ENCODE peak calls at places on chromosomes 6 and 20, in four cellular contexts. J is ELR; Y is T-helper 2 cell treated with Interferon-gamma antibody and Interleukin-4, amounts not matched to agents 5 μg/mL and 100 μg/mL, for 36 hours; Q is KG1. S is an unnamed sample.

GRCh38 chr6:153790048-153790447 is 249.0 kb upstream of the OPRM1 start:
- DNase-seq in J (peak), Y (no peak), Q (no peak), S (no peak)

GRCh38 chr6:75526502-75527127 is 33.0 kb upstream of the FILIP1 start:
- DNase-seq in J (peak), Y (peak), Q (peak), S (peak)

GRCh38 chr6:129835691-129836090 is 25.4 kb downstream of the TMEM244 start:
- DNase-seq in J (peak), Y (no peak), Q (no peak), S (no peak)

GRCh38 chr6:130018830-130019795 is 732 bp downstream of the L3MBTL3 start:
- DNase-seq in J (peak), Y (peak), Q (no peak), S (no peak)

GRCh38 chr6:168956884-168957730 is 296.5 kb downstream of the THBS2 start:
- DNase-seq in J (peak), Y (no peak), Q (peak), S (no peak)

GRCh38 chr20:12057778-12058177 is 140.1 kb downstream of the BTBD3 start:
- DNase-seq in J (no peak), Y (no peak), Q (no peak), S (no peak)

GRCh38 chr6:167987396-167987795 is 10.1 kb upstream of the KIF25 start:
- DNase-seq in J (no peak), Y (no peak), Q (no peak), S (no peak)

GRCh38 chr6:41371992-41372525 is 36.7 kb downstream of the NCR2 start:
- DNase-seq in J (no peak), Y (no peak), Q (no peak), S (no peak)

GRCh38 chr6:3230275-3231212 is 3.1 kb upstream of the TUBB2B start:
- DNase-seq in J (peak), Y (no peak), Q (no peak), S (no peak)

GRCh38 chr20:34956751-34957472 is 1.2 kb downstream of the MYH7B start:
- DNase-seq in J (no peak), Y (no peak), Q (no peak), S (no peak)

GRCh38 chr6:90274481-90275030 is 22.1 kb downstream of the BACH2 start:
- DNase-seq in J (no peak), Y (peak), Q (no peak), S (no peak)

GRCh38 chr20:17653835-17654648 is 28.0 kb downstream of the RRBP1 start:
- DNase-seq in J (no peak), Y (no peak), Q (no peak), S (no peak)

GRCh38 chr6:4010682-4011081 is 68.3 kb downstream of the FAM217A start:
- DNase-seq in J (peak), Y (no peak), Q (no peak), S (no peak)

GRCh38 chr20:59813948-59814834 is 119.2 kb downstream of the SYCP2 start:
- DNase-seq in J (no peak), Y (no peak), Q (no peak), S (no peak)

GRCh38 chr6:116144590-116144989 is 18.7 kb upstream of the COL10A1 start:
- DNase-seq in J (peak), Y (no peak), Q (no peak), S (no peak)

GRCh38 chr6:89985744-89986493 is 91.7 kb downstream of the GJA10 start:
- DNase-seq in J (peak), Y (no peak), Q (no peak), S (no peak)

GRCh38 chr20:63441777-63442493 is 30.5 kb downstream of the KCNQ2 start:
- DNase-seq in J (peak), Y (peak), Q (peak), S (peak)

GRCh38 chr6:116941727-116942126 is 64.7 kb downstream of the RFX6 start:
- DNase-seq in J (peak), Y (no peak), Q (no peak), S (no peak)

GRCh38 chr6:56840467-56841371 is 114.2 kb upstream of the BEND6 start:
- DNase-seq in J (peak), Y (no peak), Q (no peak), S (no peak)

GRCh38 chr6:51855310-51856082 is 231.9 kb downstream of the PKHD1 start:
- DNase-seq in J (peak), Y (no peak), Q (peak), S (peak)